ENCODE peak calls at places on chromosomes 1 and 21, in five cellular contexts. One of them, this sample, is unnamed.

GRCh38 chr1:247102381-247102780 is 1.8 kb downstream of the ZNF669 start:
- DNase-seq in CD4-positive, alpha-beta memory T cell: no peak
- DNase-seq in tibial nerve: no peak
- DNase-seq in heart right ventricle: no peak
- DNase-seq in tibial artery: no peak
- DNase-seq in this sample: no peak

GRCh38 chr1:243984788-243985187 is 66.3 kb upstream of the ZBTB18 start:
- DNase-seq in CD4-positive, alpha-beta memory T cell: no peak
- DNase-seq in tibial nerve: no peak
- DNase-seq in heart right ventricle: no peak
- DNase-seq in tibial artery: no peak
- DNase-seq in this sample: no peak

GRCh38 chr1:64540265-64540791 is 70.4 kb downstream of the CACHD1 start:
- DNase-seq in CD4-positive, alpha-beta memory T cell: no peak
- DNase-seq in tibial nerve: no peak
- DNase-seq in heart right ventricle: peak; percentile 9
- DNase-seq in tibial artery: no peak
- DNase-seq in this sample: no peak

GRCh38 chr1:223738465-223739365 is 26.4 kb downstream of the CAPN2 start:
- DNase-seq in CD4-positive, alpha-beta memory T cell: no peak
- DNase-seq in tibial nerve: no peak
- DNase-seq in heart right ventricle: no peak
- DNase-seq in tibial artery: no peak
- DNase-seq in this sample: no peak

GRCh38 chr1:112267929-112268328 is 128.1 kb upstream of the CTTNBP2NL start:
- DNase-seq in CD4-positive, alpha-beta memory T cell: no peak
- DNase-seq in tibial nerve: no peak
- DNase-seq in heart right ventricle: peak; percentile 38
- DNase-seq in tibial artery: peak; percentile 75
- DNase-seq in this sample: no peak

GRCh38 chr1:65824103-65824502 is 31.4 kb downstream of the PDE4B start:
- DNase-seq in CD4-positive, alpha-beta memory T cell: no peak
- DNase-seq in tibial nerve: no peak
- DNase-seq in heart right ventricle: no peak
- DNase-seq in tibial artery: no peak
- DNase-seq in this sample: no peak

GRCh38 chr1:15683411-15684039 is 595 bp upstream of the PLEKHM2 start:
- DNase-seq in CD4-positive, alpha-beta memory T cell: no peak
- DNase-seq in tibial nerve: no peak
- DNase-seq in heart right ventricle: no peak
- DNase-seq in tibial artery: no peak
- DNase-seq in this sample: no peak

GRCh38 chr1:44315521-44315920 is 39.5 kb downstream of the ERI3 start:
- DNase-seq in CD4-positive, alpha-beta memory T cell: no peak
- DNase-seq in tibial nerve: no peak
- DNase-seq in heart right ventricle: no peak
- DNase-seq in tibial artery: no peak
- DNase-seq in this sample: no peak

GRCh38 chr1:56638248-56638647 is 6.9 kb upstream of the PRKAA2 start:
- DNase-seq in CD4-positive, alpha-beta memory T cell: no peak
- DNase-seq in tibial nerve: no peak
- DNase-seq in heart right ventricle: no peak
- DNase-seq in tibial artery: no peak
- DNase-seq in this sample: no peak

GRCh38 chr1:172399369-172400072 is 21.0 kb upstream of the C1orf105 start:
- DNase-seq in CD4-positive, alpha-beta memory T cell: peak; percentile 45
- DNase-seq in tibial nerve: peak; percentile 65
- DNase-seq in heart right ventricle: peak; percentile 54
- DNase-seq in tibial artery: peak; percentile 76
- DNase-seq in this sample: no peak

GRCh38 chr1:8423134-8423701 is 105.3 kb downstream of the SLC45A1 start:
- DNase-seq in CD4-positive, alpha-beta memory T cell: no peak
- DNase-seq in tibial nerve: peak; percentile 38
- DNase-seq in heart right ventricle: no peak
- DNase-seq in tibial artery: peak; percentile 73
- DNase-seq in this sample: peak; percentile 28

GRCh38 chr1:16156848-16157495 is 1.1 kb upstream of the EPHA2 start:
- DNase-seq in CD4-positive, alpha-beta memory T cell: no peak
- DNase-seq in tibial nerve: no peak
- DNase-seq in heart right ventricle: no peak
- DNase-seq in tibial artery: no peak
- DNase-seq in this sample: no peak

GRCh38 chr1:29969576-29969975 is 733.3 kb downstream of the PTPRU start:
- DNase-seq in CD4-positive, alpha-beta memory T cell: no peak
- DNase-seq in tibial nerve: no peak
- DNase-seq in heart right ventricle: no peak
- DNase-seq in tibial artery: no peak
- DNase-seq in this sample: no peak

GRCh38 chr1:157725214-157725577 is 24.6 kb upstream of the FCRL3 start:
- DNase-seq in CD4-positive, alpha-beta memory T cell: no peak
- DNase-seq in tibial nerve: no peak
- DNase-seq in heart right ventricle: no peak
- DNase-seq in tibial artery: no peak
- DNase-seq in this sample: no peak

GRCh38 chr1:59686170-59686569 is 128.6 kb upstream of the HOOK1 start:
- DNase-seq in CD4-positive, alpha-beta memory T cell: no peak
- DNase-seq in tibial nerve: no peak
- DNase-seq in heart right ventricle: no peak
- DNase-seq in tibial artery: no peak
- DNase-seq in this sample: no peak

GRCh38 chr1:173507205-173507846 is 30.2 kb downstream of the PRDX6 start:
- DNase-seq in CD4-positive, alpha-beta memory T cell: no peak
- DNase-seq in tibial nerve: no peak
- DNase-seq in heart right ventricle: no peak
- DNase-seq in tibial artery: no peak
- DNase-seq in this sample: no peak

GRCh38 chr1:37474051-37474696 is at the start of gene ZC3H12A:
- DNase-seq in CD4-positive, alpha-beta memory T cell: peak; percentile 93
- DNase-seq in tibial nerve: peak; percentile 84
- DNase-seq in heart right ventricle: peak; percentile 85
- DNase-seq in tibial artery: peak; percentile 95
- DNase-seq in this sample: peak; percentile 93

GRCh38 chr1:158819461-158820443 is 11.4 kb upstream of the MNDA start:
- DNase-seq in CD4-positive, alpha-beta memory T cell: peak; percentile 6
- DNase-seq in tibial nerve: no peak
- DNase-seq in heart right ventricle: no peak
- DNase-seq in tibial artery: no peak
- DNase-seq in this sample: no peak

GRCh38 chr1:154384650-154385557 is 20.2 kb upstream of the IL6R start:
- DNase-seq in CD4-positive, alpha-beta memory T cell: no peak
- DNase-seq in tibial nerve: no peak
- DNase-seq in heart right ventricle: no peak
- DNase-seq in tibial artery: no peak
- DNase-seq in this sample: no peak

GRCh38 chr1:113452921-113453770 is 62.8 kb downstream of the MAGI3 start:
- DNase-seq in CD4-positive, alpha-beta memory T cell: peak; percentile 12
- DNase-seq in tibial nerve: no peak
- DNase-seq in heart right ventricle: no peak
- DNase-seq in tibial artery: no peak
- DNase-seq in this sample: no peak

GRCh38 chr1:91885716-91886506 is at the start of gene TGFBR3:
- DNase-seq in CD4-positive, alpha-beta memory T cell: peak; percentile 78
- DNase-seq in tibial nerve: peak; percentile 87
- DNase-seq in heart right ventricle: peak; percentile 94
- DNase-seq in tibial artery: peak; percentile 96
- DNase-seq in this sample: peak; percentile 70

GRCh38 chr1:179228783-179229213 is 679 bp downstream of the ABL2 start:
- DNase-seq in CD4-positive, alpha-beta memory T cell: no peak
- DNase-seq in tibial nerve: peak; percentile 32
- DNase-seq in heart right ventricle: peak; percentile 47
- DNase-seq in tibial artery: peak; percentile 74
- DNase-seq in this sample: no peak

GRCh38 chr1:238658766-238659165 is 727.6 kb upstream of the CHRM3 start:
- DNase-seq in CD4-positive, alpha-beta memory T cell: no peak
- DNase-seq in tibial nerve: no peak
- DNase-seq in heart right ventricle: no peak
- DNase-seq in tibial artery: no peak
- DNase-seq in this sample: no peak

GRCh38 chr1:96473791-96474452 is 247.7 kb upstream of the PTBP2 start:
- DNase-seq in CD4-positive, alpha-beta memory T cell: no peak
- DNase-seq in tibial nerve: no peak
- DNase-seq in heart right ventricle: no peak
- DNase-seq in tibial artery: no peak
- DNase-seq in this sample: no peak

GRCh38 chr21:34579411-34579810 is 35.5 kb downstream of the RCAN1 start:
- DNase-seq in CD4-positive, alpha-beta memory T cell: no peak
- DNase-seq in tibial nerve: no peak
- DNase-seq in heart right ventricle: no peak
- DNase-seq in tibial artery: no peak
- DNase-seq in this sample: no peak

GRCh38 chr1:151680812-151681211 is 35.8 kb downstream of the CELF3 start:
- DNase-seq in CD4-positive, alpha-beta memory T cell: no peak
- DNase-seq in tibial nerve: no peak
- DNase-seq in heart right ventricle: no peak
- DNase-seq in tibial artery: no peak
- DNase-seq in this sample: no peak

GRCh38 chr1:46084553-46085448 is 47.6 kb downstream of the PIK3R3 start:
- DNase-seq in CD4-positive, alpha-beta memory T cell: no peak
- DNase-seq in tibial nerve: no peak
- DNase-seq in heart right ventricle: no peak
- DNase-seq in tibial artery: no peak
- DNase-seq in this sample: no peak

GRCh38 chr1:23544444-23545389 is 13.7 kb upstream of the E2F2 start:
- DNase-seq in CD4-positive, alpha-beta memory T cell: peak; percentile 66
- DNase-seq in tibial nerve: peak; percentile 84
- DNase-seq in heart right ventricle: peak; percentile 79
- DNase-seq in tibial artery: peak; percentile 85
- DNase-seq in this sample: peak; percentile 43

GRCh38 chr1:194043984-194044755 is 857.8 kb upstream of the B3GALT2 start:
- DNase-seq in CD4-positive, alpha-beta memory T cell: no peak
- DNase-seq in tibial nerve: no peak
- DNase-seq in heart right ventricle: no peak
- DNase-seq in tibial artery: no peak
- DNase-seq in this sample: no peak

DNA sequence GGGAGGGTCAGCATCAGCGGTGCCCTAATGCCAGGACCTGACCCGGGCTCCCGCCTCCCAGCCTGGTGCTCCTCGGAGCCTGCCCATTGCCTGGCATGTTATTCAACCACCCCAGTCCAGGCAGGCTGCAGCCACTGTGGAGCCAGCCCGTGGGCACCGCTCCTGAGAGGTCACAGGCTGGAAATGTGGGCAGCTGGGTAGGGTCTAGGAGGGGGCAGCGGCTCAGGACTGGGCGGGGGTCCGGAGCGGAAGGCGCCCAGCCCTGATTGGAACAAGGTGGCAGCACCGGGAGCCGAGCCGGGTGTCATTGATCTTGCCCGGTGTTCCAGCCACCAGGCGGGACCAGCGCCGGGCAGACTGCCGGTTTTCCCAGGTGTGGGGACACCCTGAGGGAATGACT is 12.7 kb upstream of the RUNX3 start:
- DNase-seq in CD4-positive, alpha-beta memory T cell: no peak
- DNase-seq in tibial nerve: no peak
- DNase-seq in heart right ventricle: no peak
- DNase-seq in tibial artery: no peak
- DNase-seq in this sample: no peak
- H3K27ac ChIP-seq in CD4-positive, alpha-beta memory T cell: no peak overlapping the region
- H3K27ac ChIP-seq in tibial nerve: no peak overlapping the region
- H3K27ac ChIP-seq in heart right ventricle: no peak overlapping the region
- H3K27ac ChIP-seq in tibial artery: no peak overlapping the region
- H3K27ac ChIP-seq in this sample: no peak overlapping the region

GRCh38 chr1:207129053-207129452 is 25.0 kb downstream of the C4BPA start:
- DNase-seq in CD4-positive, alpha-beta memory T cell: no peak
- DNase-seq in tibial nerve: no peak
- DNase-seq in heart right ventricle: no peak
- DNase-seq in tibial artery: no peak
- DNase-seq in this sample: no peak
- H3K9me3 ChIP-seq in CD4-positive, alpha-beta memory T cell: no peaks in the 10 kb centered on the region
- H3K9me3 ChIP-seq in tibial nerve: peaks cover 15% of the 10 kb centered on the region
- H3K9me3 ChIP-seq in heart right ventricle: no peaks in the 10 kb centered on the region
- H3K9me3 ChIP-seq in tibial artery: peaks cover 22% of the 10 kb centered on the region
- H3K9me3 ChIP-seq in this sample: peaks cover 11% of the 10 kb centered on the region

GRCh38 chr1:27591622-27592021 is 12.3 kb downstream of the AHDC1 start:
- DNase-seq in CD4-positive, alpha-beta memory T cell: no peak
- DNase-seq in tibial nerve: no peak
- DNase-seq in heart right ventricle: no peak
- DNase-seq in tibial artery: no peak
- DNase-seq in this sample: no peak
- H3K27ac ChIP-seq in CD4-positive, alpha-beta memory T cell: no peak overlapping the region
- H3K27ac ChIP-seq in tibial nerve: peak overlapping the region; percentile 98
- H3K27ac ChIP-seq in heart right ventricle: peak overlapping the region; percentile 38
- H3K27ac ChIP-seq in tibial artery: peak overlapping the region; percentile 84
- H3K27ac ChIP-seq in this sample: no peak overlapping the region

DNA sequence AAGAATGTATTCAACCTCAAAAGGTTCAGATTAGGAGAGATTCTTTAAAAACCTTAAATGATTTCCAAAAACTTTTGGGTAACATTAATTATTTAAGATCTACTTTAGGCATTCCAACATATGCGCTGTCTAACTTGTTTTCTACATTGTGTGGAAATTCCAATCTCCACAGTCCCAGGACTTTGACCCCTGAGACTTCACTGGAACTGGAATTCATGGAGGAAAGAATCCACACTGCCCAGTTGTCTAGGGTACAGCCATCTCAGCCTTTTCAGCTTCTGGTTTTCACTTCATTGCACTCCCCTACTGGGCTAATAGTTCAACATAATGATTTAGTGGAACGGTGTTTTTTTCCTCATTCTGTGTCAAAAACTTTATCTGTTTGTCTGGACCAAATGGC is 161.5 kb downstream of the IER5 start:
- DNase-seq in CD4-positive, alpha-beta memory T cell: no peak
- DNase-seq in tibial nerve: no peak
- DNase-seq in heart right ventricle: no peak
- DNase-seq in tibial artery: no peak
- DNase-seq in this sample: no peak
- H3K9me3 ChIP-seq in CD4-positive, alpha-beta memory T cell: no peaks in the 10 kb centered on the region
- H3K9me3 ChIP-seq in tibial nerve: no peaks in the 10 kb centered on the region
- H3K9me3 ChIP-seq in heart right ventricle: no peaks in the 10 kb centered on the region
- H3K9me3 ChIP-seq in tibial artery: peaks cover 9% of the 10 kb centered on the region
- H3K9me3 ChIP-seq in this sample: no peaks in the 10 kb centered on the region

GRCh38 chr1:10056599-10056987 is 23.8 kb downstream of the UBE4B start:
- DNase-seq in CD4-positive, alpha-beta memory T cell: no peak
- DNase-seq in tibial nerve: no peak
- DNase-seq in heart right ventricle: no peak
- DNase-seq in tibial artery: peak; percentile 28
- DNase-seq in this sample: no peak
- H3K27ac ChIP-seq in CD4-positive, alpha-beta memory T cell: no peak overlapping the region
- H3K27ac ChIP-seq in tibial nerve: peak overlapping the region; percentile 46
- H3K27ac ChIP-seq in heart right ventricle: peak overlapping the region; percentile 48
- H3K27ac ChIP-seq in tibial artery: peak overlapping the region; percentile 54
- H3K27ac ChIP-seq in this sample: no peak overlapping the region

DNA sequence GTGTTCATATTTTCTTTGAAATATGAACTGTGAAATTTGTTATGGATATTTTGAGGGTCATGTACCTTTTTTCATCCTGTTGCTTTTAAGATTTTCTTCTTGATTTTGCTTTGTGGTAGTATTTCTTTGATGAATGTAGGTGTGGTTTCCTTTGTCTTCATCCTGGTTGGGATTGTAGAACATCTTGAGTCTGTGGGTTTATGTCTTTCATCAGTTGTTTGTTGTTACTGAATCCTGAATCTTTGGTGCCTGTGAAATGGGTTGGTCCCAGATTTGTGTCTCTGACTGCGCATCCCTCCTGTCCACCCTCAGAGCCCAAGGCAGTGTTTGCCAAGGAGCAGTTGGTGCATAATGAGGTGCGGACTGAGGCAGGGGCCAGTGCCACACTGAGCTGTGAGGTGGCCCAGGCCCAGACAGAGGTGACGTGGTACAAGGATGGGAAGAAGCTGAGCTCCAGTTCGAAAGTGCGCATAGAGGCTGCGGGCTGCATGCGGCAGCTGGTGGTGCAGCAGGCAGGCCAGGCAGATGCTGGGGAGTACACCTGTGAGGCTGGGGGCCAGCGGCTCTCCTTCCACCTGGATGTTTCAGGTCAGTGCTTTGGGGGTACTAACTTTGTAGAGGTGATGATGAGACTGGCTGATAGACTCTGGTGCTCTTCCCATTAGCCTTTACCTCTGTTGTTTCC is 38.5 kb downstream of the OBSCN start:
- DNase-seq in CD4-positive, alpha-beta memory T cell: no peak
- DNase-seq in tibial nerve: no peak
- DNase-seq in heart right ventricle: no peak
- DNase-seq in tibial artery: no peak
- DNase-seq in this sample: no peak
- H3K9me3 ChIP-seq in CD4-positive, alpha-beta memory T cell: peaks cover 14% of the 10 kb centered on the region
- H3K9me3 ChIP-seq in tibial nerve: peaks cover 16% of the 10 kb centered on the region
- H3K9me3 ChIP-seq in heart right ventricle: no peaks in the 10 kb centered on the region
- H3K9me3 ChIP-seq in tibial artery: peaks cover 44% of the 10 kb centered on the region
- H3K9me3 ChIP-seq in this sample: peaks cover 7% of the 10 kb centered on the region